ENCODE peak calls at places on chromosomes 12 and 14, in five cellular contexts. E is HepG2, F is Panc1, J is K562, S is HCT116. X is an unnamed sample.

GRCh38 chr12:14258468-14258947 is 107.0 kb upstream of the ATF7IP start:
- ATAC-seq in E (peak), F (no peak), J (peak), S (peak), X (no peak)

GRCh38 chr12:123107926-123108681 is 42.8 kb downstream of the PITPNM2 start:
- ATAC-seq in E (no peak), F (no peak), J (no peak), S (no peak), X (no peak)

GRCh38 chr12:51662728-51663154 is 71.7 kb downstream of the SCN8A start:
- ATAC-seq in E (peak), F (no peak), J (no peak), S (no peak), X (no peak)

GRCh38 chr12:124774054-124774461 is 89.6 kb downstream of the SCARB1 start:
- ATAC-seq in E (no peak), F (no peak), J (no peak), S (no peak), X (no peak)

GRCh38 chr12:65509953-65510352 is 231.5 kb downstream of the MSRB3 start:
- ATAC-seq in E (peak), F (no peak), J (no peak), S (peak), X (no peak)

GRCh38 chr12:69469854-69470188 is 367 bp upstream of the FRS2 start:
- ATAC-seq in E (peak), F (peak), J (no peak), S (peak), X (peak)

GRCh38 chr12:3885179-3886094 is 12.2 kb upstream of the PARP11 start:
- ATAC-seq in E (no peak), F (no peak), J (no peak), S (no peak), X (peak)

GRCh38 chr12:116881325-116881866 is at the start of gene HRK:
- ATAC-seq in E (no peak), F (peak), J (no peak), S (no peak), X (peak)

GRCh38 chr12:70271025-70271424 is 27.8 kb downstream of the CNOT2 start:
- ATAC-seq in E (peak), F (no peak), J (no peak), S (no peak), X (no peak)

GRCh38 chr14:92863281-92863680 is 59.7 kb upstream of the CHGA start:
- ATAC-seq in E (no peak), F (no peak), J (no peak), S (no peak), X (no peak)

GRCh38 chr12:68290126-68290525 is 36.7 kb upstream of the IL22 start:
- ATAC-seq in E (no peak), F (peak), J (no peak), S (no peak), X (no peak)

GRCh38 chr14:65164068-65164824 is 61.9 kb upstream of the MAX start:
- ATAC-seq in E (peak), F (peak), J (peak), S (peak), X (no peak)

GRCh38 chr12:132477703-132478432 is 12.1 kb upstream of the FBRSL1 start:
- ATAC-seq in E (no peak), F (no peak), J (no peak), S (no peak), X (no peak)

GRCh38 chr14:66395300-66395699 is 90.9 kb upstream of the CCDC196 start:
- ATAC-seq in E (no peak), F (no peak), J (no peak), S (no peak), X (no peak)

GRCh38 chr12:124387510-124387855 is 92.6 kb downstream of the RFLNA start:
- ATAC-seq in E (peak), F (no peak), J (no peak), S (no peak), X (no peak)

GRCh38 chr12:26274441-26275312 is 79.3 kb downstream of the SSPN start:
- ATAC-seq in E (peak), F (peak), J (peak), S (peak), X (peak)

GRCh38 chr14:75200451-75200850 is 24.0 kb upstream of the TMED10 start:
- ATAC-seq in E (no peak), F (no peak), J (no peak), S (peak), X (no peak)

GRCh38 chr14:64788706-64789105 is 84.5 kb downstream of the PLEKHG3 start:
- ATAC-seq in E (no peak), F (no peak), J (no peak), S (peak), X (no peak)

GRCh38 chr12:89760783-89761182 is 52.1 kb upstream of the ATP2B1 start:
- ATAC-seq in E (no peak), F (no peak), J (no peak), S (no peak), X (no peak)

GRCh38 chr14:89444536-89445125 is 27.6 kb upstream of the FOXN3 start:
- ATAC-seq in E (no peak), F (no peak), J (no peak), S (no peak), X (no peak)

GRCh38 chr12:76544601-76545261 is 14.8 kb downstream of the OSBPL8 start:
- ATAC-seq in E (no peak), F (no peak), J (peak), S (no peak), X (no peak)

GRCh38 chr14:91318911-91319310 is 74.4 kb upstream of the GPR68 start:
- ATAC-seq in E (no peak), F (no peak), J (no peak), S (no peak), X (no peak)

GRCh38 chr12:76539727-76540126 is 19.8 kb downstream of the OSBPL8 start:
- ATAC-seq in E (no peak), F (no peak), J (peak), S (no peak), X (no peak)

GRCh38 chr12:24062642-24063245 is 113.3 kb upstream of the SOX5 start:
- ATAC-seq in E (no peak), F (no peak), J (no peak), S (no peak), X (no peak)

GRCh38 chr12:71685312-71685906 is 473 bp upstream of the TMEM19 start:
- ATAC-seq in E (peak), F (no peak), J (no peak), S (no peak), X (no peak)

GRCh38 chr12:123471374-123472068 is 13.6 kb downstream of the SNRNP35 start:
- ATAC-seq in E (peak), F (no peak), J (no peak), S (no peak), X (peak)

GRCh38 chr12:119365451-119365850 is 30.9 kb downstream of the CCDC60 start:
- ATAC-seq in E (peak), F (no peak), J (no peak), S (no peak), X (no peak)

GRCh38 chr14:54488318-54488645 is 498 bp downstream of the GMFB start:
- ATAC-seq in E (no peak), F (peak), J (peak), S (peak), X (no peak)

GRCh38 chr12:16299403-16299802 is 21.9 kb upstream of the SLC15A5 start:
- ATAC-seq in E (no peak), F (no peak), J (no peak), S (no peak), X (no peak)

GRCh38 chr12:119241049-119241448 is 62.3 kb downstream of the HSPB8 start:
- ATAC-seq in E (no peak), F (no peak), J (no peak), S (no peak), X (no peak)

GRCh38 chr12:92362109-92362508 is 216.5 kb upstream of the BTG1 start:
- ATAC-seq in E (no peak), F (no peak), J (no peak), S (no peak), X (no peak)

GRCh38 chr12:124296295-124296915 is 1.5 kb downstream of the RFLNA start:
- ATAC-seq in E (peak), F (no peak), J (no peak), S (no peak), X (no peak)

GRCh38 chr12:51771008-51771407 is 77.5 kb downstream of the FIGNL2 start:
- ATAC-seq in E (no peak), F (no peak), J (no peak), S (no peak), X (no peak)

DNA sequence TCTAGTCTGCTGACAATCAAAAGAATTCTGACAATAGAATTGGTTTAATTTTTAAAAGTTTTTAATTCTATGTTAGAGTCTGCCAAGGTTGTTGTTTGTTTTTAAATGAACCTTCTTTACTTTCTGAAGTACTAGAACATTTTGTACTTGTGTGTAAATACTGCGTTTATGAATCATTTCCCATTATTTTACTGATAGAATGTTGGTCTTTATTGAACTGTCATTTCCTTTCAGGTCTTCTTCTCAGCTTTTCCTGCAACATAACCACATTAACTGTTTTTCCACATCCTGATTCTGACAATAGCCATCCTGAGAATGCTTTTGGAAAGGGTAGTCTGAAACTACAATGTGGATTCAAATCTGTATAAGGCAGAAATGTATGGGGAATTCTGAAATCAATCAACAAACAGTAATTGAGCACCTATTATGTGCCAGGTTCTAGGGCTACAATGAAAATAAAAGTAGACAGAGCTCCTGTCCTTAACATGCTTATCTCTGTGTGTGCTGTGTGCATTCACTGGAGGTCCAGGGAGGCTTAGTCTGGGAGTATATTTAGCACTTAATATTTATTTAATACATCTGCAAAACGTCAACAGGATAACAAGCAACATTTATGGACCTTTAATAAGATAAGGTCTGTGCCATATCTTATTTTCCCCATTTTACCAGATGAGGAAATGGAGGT is 73.1 kb upstream of the SLC38A2 start:
- ATAC-seq in E (no peak), F (no peak), J (no peak), S (no peak), X (no peak)
- TF ChIP-seq POLR2AphosphoS5 in E (no peak), F (no peak), J (no peak), S (no peak), X (peak)

DNA sequence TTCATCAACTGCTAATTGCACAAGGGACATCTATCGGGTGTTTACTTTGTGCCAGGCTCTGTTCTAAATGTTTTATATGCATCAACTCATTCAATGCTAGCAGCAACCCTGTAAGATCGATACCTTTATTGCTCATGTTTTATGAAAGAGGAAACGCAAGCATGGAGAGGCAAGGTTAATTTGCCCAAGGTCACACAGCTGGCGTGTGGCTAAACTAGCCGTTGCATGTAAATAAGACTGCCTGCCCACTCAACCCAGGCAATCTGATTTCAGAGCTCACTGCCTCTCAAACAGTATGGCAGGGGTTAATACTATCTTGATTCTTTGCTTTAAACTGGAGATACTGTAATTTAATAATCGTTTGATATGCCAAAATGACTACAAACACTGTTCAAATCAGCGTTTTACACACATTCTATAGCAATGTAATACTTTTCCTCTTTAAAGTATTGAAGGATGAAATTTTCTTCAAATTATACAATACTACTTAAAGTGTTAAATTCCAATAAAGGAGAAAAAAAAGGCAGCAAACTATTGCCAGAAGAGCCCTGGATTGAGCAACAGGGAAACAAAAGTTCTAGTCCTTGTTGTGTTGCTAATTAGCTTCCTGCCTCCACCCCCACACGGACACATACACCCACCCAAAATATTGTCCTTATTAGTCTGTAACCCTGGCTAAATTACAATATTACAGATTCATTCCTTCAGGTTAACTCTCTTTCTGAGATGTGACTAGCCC is 39.1 kb upstream of the DHRS7 start:
- ATAC-seq in E (no peak), F (no peak), J (no peak), S (no peak), X (no peak)
- TF ChIP-seq POLR2AphosphoS5 in E (no peak), F (no peak), J (no peak), S (no peak), X (no peak)

DNA sequence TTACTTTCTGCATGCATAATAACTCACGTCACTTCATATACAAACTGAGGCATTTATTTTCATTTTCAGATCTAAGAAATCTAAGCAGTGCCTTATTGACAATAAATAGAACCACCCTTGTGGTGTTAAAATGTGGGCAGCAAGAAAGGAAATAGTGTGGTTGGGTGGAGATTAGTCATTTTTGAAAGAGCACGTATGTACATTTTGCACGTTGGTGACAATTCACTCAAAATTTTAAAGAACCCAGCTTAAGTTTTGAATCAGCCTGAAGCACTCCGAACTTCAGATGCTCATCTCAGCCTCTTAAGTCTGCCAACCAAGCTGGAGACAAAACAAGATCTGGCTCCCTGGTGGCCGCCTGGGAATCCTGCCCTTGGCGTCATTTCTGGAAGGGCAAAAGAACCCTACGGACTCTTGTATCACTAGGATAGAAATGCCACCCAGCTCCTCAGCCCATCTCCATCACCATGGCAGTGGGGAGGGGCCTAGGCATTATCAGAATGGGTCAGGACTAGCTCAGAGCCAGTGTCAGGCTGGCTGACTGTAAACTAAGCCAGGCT is 89.5 kb upstream of the BCL2L14 start:
- ATAC-seq in E (no peak), F (no peak), J (no peak), S (no peak), X (no peak)
- TF ChIP-seq POLR2AphosphoS5 in E (no peak), F (no peak), J (no peak), S (no peak), X (no peak)

GRCh38 chr12:43325786-43326185 is 226.2 kb downstream of the ADAMTS20 start:
- ATAC-seq in E (no peak), F (no peak), J (no peak), S (no peak), X (no peak)
- TF ChIP-seq POLR2AphosphoS5 in E (no peak), F (no peak), J (no peak), S (no peak), X (no peak)

DNA sequence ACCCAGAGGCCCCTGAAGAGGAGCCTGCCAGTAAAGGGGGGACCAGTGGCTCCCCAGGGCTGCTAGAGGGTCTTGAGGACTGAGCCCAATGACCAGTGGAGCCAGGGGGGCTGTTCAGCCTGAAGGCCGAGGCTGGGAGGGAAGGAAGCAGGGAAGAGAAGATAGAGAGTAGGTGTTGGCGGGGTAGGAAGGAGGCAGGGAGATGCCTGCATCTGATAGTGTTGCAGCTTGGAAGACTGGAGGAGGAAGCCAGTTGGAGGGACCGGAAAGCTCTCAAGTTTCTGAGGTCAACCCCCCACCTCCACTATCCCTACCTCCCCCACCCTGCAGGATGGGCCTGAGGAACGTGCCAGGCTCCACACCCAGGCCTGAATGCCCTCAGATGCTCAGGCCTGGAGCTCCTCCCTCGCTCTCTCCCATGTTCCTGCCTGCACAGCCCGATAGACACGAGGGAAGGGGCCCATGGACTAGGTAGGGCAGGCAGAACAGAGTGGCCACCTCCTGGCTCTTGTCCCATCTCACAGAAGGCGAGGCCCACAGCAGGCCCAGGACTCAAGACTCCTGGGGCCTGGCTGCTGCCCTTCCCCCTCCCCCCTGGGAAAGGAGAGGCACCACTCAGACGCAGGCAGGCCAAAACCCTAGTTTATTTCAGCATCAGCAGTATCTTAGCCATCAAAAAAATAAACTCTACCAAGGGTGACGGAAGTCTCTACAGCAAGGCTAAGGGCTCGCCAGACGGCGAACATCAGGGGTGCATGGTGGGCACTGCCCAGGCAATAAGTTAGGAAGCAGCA is 3.4 kb downstream of the CKB start:
- ATAC-seq in E (peak), F (peak), J (peak), S (no peak), X (no peak)
- TF ChIP-seq POLR2AphosphoS5 in E (peak), F (no peak), J (peak), S (no peak), X (no peak)

GRCh38 chr14:35046048-35046750 is at the start of gene FAM177A1:
- ATAC-seq in E (peak), F (peak), J (peak), S (peak), X (peak)
- TF ChIP-seq POLR2AphosphoS5 in E (peak), F (peak), J (peak), S (peak), X (peak)

GRCh38 chr14:24013654-24014514 is 25.2 kb downstream of the DHRS4L2 start:
- ATAC-seq in E (peak), F (peak), J (peak), S (peak), X (peak)
- TF ChIP-seq POLR2AphosphoS5 in E (no peak), F (no peak), J (no peak), S (no peak), X (no peak)

X was measured in gastroesophageal sphincter.